ENCODE peak calls at places on chromosome 11, in five cellular contexts. C, O, B, M and H are unnamed samples.

GRCh38 chr11:73951797-73952196 is 971 bp downstream of the DNAJB13 start:
- DNase-seq in B (no peak), M (no peak), O (no peak), C (no peak), H (no peak)

GRCh38 chr11:63761870-63762661 is 6.5 kb downstream of the ZFTA start:
- DNase-seq in M (peak), B (no peak), C (no peak), O (no peak), H (no peak)

GRCh38 chr11:9396752-9397151 is 12.3 kb downstream of the IPO7 start:
- DNase-seq in C (no peak), O (peak), M (no peak), B (no peak), H (no peak)

GRCh38 chr11:123202155-123202714 is 7.2 kb upstream of the CLMP start:
- DNase-seq in B (no peak), M (peak), O (no peak), C (no peak), H (no peak)

GRCh38 chr11:57514538-57515331 is 767 bp downstream of the SLC43A1 start:
- DNase-seq in M (peak), B (peak), O (no peak), C (no peak), H (no peak)

GRCh38 chr11:111633248-111633647 is 31.0 kb downstream of the SIK2 start:
- DNase-seq in C (no peak), M (no peak), B (peak), O (no peak), H (no peak)

GRCh38 chr11:128928400-128928799 is 14.3 kb downstream of the TP53AIP1 start:
- DNase-seq in O (peak), C (no peak), B (no peak), M (no peak), H (no peak)

GRCh38 chr11:84398017-84398626 is 1112.0 kb upstream of the CCDC90B start:
- DNase-seq in C (no peak), B (peak), M (peak), O (no peak), H (no peak)

GRCh38 chr11:62805991-62806441 is 776 bp upstream of the NXF1 start:
- DNase-seq in B (no peak), M (peak), O (no peak), C (no peak), H (no peak)

GRCh38 chr11:94948070-94948617 is 25.2 kb downstream of the CWC15 start:
- DNase-seq in M (no peak), C (no peak), O (no peak), B (no peak), H (peak)

GRCh38 chr11:36452231-36452630 is 57.8 kb downstream of the TRAF6 start:
- DNase-seq in B (no peak), M (no peak), C (no peak), O (no peak), H (no peak)

GRCh38 chr11:17401316-17401715 is 12.9 kb upstream of the KCNJ11 start:
- DNase-seq in C (no peak), M (no peak), B (no peak), O (no peak), H (no peak)
- H3K9ac ChIP-seq in C (no peak), M (no peak), B (no peak), O (no peak), H (no peak)

DNA sequence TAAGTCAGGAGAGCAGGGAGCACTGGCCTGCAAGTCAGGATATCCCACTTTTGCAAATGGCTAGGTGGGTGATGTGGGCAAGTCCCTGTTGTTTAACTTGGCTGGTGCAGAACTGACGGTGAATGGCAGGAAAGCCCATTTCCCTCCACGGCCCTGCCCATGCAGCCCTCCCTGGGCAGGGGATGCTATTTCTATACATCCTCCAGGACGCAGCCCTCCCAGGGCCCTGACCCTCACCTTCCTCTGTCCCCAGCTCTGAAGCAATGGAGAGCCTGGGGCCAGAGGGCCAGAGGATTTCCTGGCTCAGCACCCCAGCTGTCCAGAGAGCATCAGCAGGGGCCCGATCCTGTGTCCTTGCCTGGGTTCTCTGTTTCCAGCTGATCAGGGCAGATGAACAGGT is 91.3 kb downstream of the TSPAN18 start:
- DNase-seq in M (no peak), C (no peak), O (no peak), B (no peak), H (no peak)
- TF ChIP-seq POLR2AphosphoS5 in M (no peak), C (no peak), O (no peak), B (no peak), H (no peak)

GRCh38 chr11:118009821-118010737 is 23.9 kb downstream of the IL10RA start:
- DNase-seq in M (no peak), B (no peak), O (no peak), C (no peak), H (no peak)
- H3K9ac ChIP-seq in M (no peak), B (no peak), O (peak), C (no peak), H (no peak)

GRCh38 chr11:113840932-113841664 is 34.3 kb downstream of the USP28 start:
- DNase-seq in M (no peak), O (no peak), C (no peak), B (no peak), H (no peak)
- TF ChIP-seq POLR2AphosphoS5 in M (no peak), O (no peak), C (no peak), B (no peak), H (no peak)

GRCh38 chr11:112856133-112856532 is 105.1 kb upstream of the NCAM1 start:
- DNase-seq in O (no peak), C (no peak), B (no peak), M (no peak), H (no peak)

GRCh38 chr11:112847568-112847967 is 113.7 kb upstream of the NCAM1 start:
- DNase-seq in O (no peak), M (no peak), B (no peak), C (no peak), H (no peak)

GRCh38 chr11:112856591-112856990 is 104.6 kb upstream of the NCAM1 start:
- DNase-seq in C (no peak), M (no peak), B (no peak), O (no peak), H (no peak)

DNA sequence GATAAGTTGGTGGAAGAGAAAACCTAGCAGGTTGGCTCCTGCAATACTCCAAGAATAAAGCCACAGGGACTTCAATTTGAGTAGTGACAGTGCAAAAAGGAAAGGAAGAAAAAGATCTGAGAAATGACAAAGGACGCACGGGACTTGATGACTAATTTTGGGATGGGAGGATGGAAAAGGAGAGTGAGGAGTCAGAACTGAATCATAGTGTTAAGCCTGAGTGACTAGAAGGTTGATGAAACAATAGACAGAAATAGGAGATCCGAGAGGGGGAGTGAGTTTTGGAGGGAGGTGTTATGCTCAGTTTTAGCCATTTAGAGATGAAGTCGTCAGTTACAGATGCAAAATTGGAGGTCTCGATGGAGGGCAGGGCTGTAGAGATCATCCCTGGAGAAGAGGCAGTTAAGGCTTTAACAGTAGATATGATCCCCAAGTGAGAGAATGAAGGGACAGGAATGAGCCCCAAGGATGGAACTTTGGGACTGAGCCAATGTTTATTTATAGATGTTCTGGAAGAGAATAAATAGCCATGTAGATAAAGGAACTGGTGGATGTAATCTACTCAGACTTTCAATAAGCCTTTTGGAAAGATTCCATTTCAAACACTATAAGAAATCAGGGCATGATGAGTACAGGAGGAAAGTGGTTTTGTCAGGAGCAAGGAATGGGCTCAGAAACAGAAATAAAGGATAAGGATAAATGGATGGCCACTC is 108.9 kb upstream of the NCAM1 start:
- DNase-seq in B (no peak), C (no peak), M (no peak), O (no peak), H (no peak)
- H3K9ac ChIP-seq in B (no peak), C (no peak), M (no peak), O (no peak), H (no peak)

GRCh38 chr11:72738199-72739141 is 13.7 kb downstream of the ARAP1 start:
- DNase-seq in B (no peak), M (no peak), O (no peak), C (no peak), H (no peak)
- TF ChIP-seq POLR2AphosphoS5 in B (no peak), M (no peak), O (peak), C (no peak), H (no peak)